ENCODE peak calls at places on chromosomes 16 and 17, in five cellular contexts. G is GDM1, K is neural crest cell, L is Kasumi-1, W is NCI-H1105 treated with DMSO at 0.1 percent for 48 hours. B is an unnamed sample.

GRCh38 chr17:65604070-65604469 is 42.6 kb upstream of the AXIN2 start:
- DNase-seq in G (no peak), K (no peak), L (no peak), W (no peak), B (no peak)

GRCh38 chr17:38707678-38708351 is 2.7 kb downstream of the MLLT6 start:
- DNase-seq in G (no peak), K (no peak), L (no peak), W (no peak), B (no peak)

GRCh38 chr17:39813631-39814030 is 50.5 kb downstream of the IKZF3 start:
- DNase-seq in G (no peak), K (no peak), L (no peak), W (no peak), B (no peak)

GRCh38 chr16:17335826-17336492 is 134.8 kb downstream of the XYLT1 start:
- DNase-seq in G (no peak), K (no peak), L (no peak), W (no peak), B (no peak)

GRCh38 chr17:72409405-72410002 is 288.7 kb downstream of the SOX9 start:
- DNase-seq in G (no peak), K (no peak), L (no peak), W (no peak), B (no peak)

GRCh38 chr17:13592427-13592826 is 9.3 kb downstream of the HS3ST3A1 start:
- DNase-seq in G (no peak), K (no peak), L (no peak), W (no peak), B (no peak)

GRCh38 chr17:79950711-79951110 is 85.0 kb downstream of the TBC1D16 start:
- DNase-seq in G (no peak), K (peak), L (no peak), W (no peak), B (no peak)

GRCh38 chr17:20214807-20215206 is 205.6 kb downstream of the SPECC1 start:
- DNase-seq in G (no peak), K (no peak), L (peak), W (no peak), B (no peak)

GRCh38 chr16:13083687-13084086 is 182.3 kb downstream of the SHISA9 start:
- DNase-seq in G (no peak), K (no peak), L (no peak), W (peak), B (no peak)

GRCh38 chr16:12063004-12063395 is 86.5 kb downstream of the SNX29 start:
- DNase-seq in G (no peak), K (no peak), L (no peak), W (no peak), B (peak)

GRCh38 chr17:42072323-42073187 is 22.2 kb upstream of the C17orf113 start:
- DNase-seq in G (no peak), K (peak), L (peak), W (no peak), B (no peak)

GRCh38 chr17:33750943-33751701 is 458.0 kb upstream of the ASIC2 start:
- DNase-seq in G (no peak), K (peak), L (peak), W (peak), B (peak)

GRCh38 chr16:88783391-88784073 is 1.5 kb downstream of the PIEZO1 start:
- DNase-seq in G (no peak), K (no peak), L (peak), W (no peak), B (peak)

GRCh38 chr17:57629470-57629869 is 115.6 kb downstream of the CCDC182 start:
- DNase-seq in G (no peak), K (no peak), L (no peak), W (no peak), B (no peak)

GRCh38 chr17:36722121-36722902 is 120.9 kb downstream of the MRM1 start:
- DNase-seq in G (no peak), K (peak), L (peak), W (peak), B (peak)

B was measured in AML-193.